ENCODE peak calls at places on chromosomes 6 and 20, in four cellular contexts. Y, X, S and H are unnamed samples.

GRCh38 chr6:112086744-112087135 is 542 bp downstream of the TUBE1 start:
- DNase-seq in S (no peak), Y (no peak), X (peak), H (no peak)

GRCh38 chr20:51797357-51798025 is 4.8 kb downstream of the SALL4 start:
- DNase-seq in X (no peak), S (no peak), Y (peak), H (no peak)

GRCh38 chr20:50415516-50416268 is 94.5 kb upstream of the PTPN1 start:
- DNase-seq in S (peak), X (no peak), Y (peak), H (no peak)

GRCh38 chr6:118719351-118720124 is 68.1 kb upstream of the CEP85L start:
- DNase-seq in Y (no peak), X (peak), S (peak), H (no peak)

GRCh38 chr6:126268087-126268486 is 71.8 kb upstream of the CENPW start:
- DNase-seq in Y (peak), S (no peak), X (peak), H (no peak)

GRCh38 chr6:35931120-35931561 is 10.2 kb upstream of the SRPK1 start:
- DNase-seq in S (no peak), Y (peak), X (no peak), H (no peak)

GRCh38 chr6:128630213-128630612 is 109.8 kb upstream of the PTPRK start:
- DNase-seq in X (no peak), S (no peak), Y (no peak), H (no peak)

GRCh38 chr6:146965110-146965689 is 239.0 kb upstream of the STXBP5 start:
- DNase-seq in S (no peak), X (no peak), Y (peak), H (no peak)

GRCh38 chr6:43263314-43264178 is 20.3 kb downstream of the TTBK1 start:
- DNase-seq in Y (peak), S (peak), X (peak), H (peak)

GRCh38 chr20:14790771-14791517 is 453.5 kb upstream of the FLRT3 start:
- DNase-seq in Y (no peak), X (no peak), S (no peak), H (no peak)

GRCh38 chr20:34938466-34939163 is 17.0 kb downstream of the GSS start:
- DNase-seq in Y (no peak), S (peak), X (no peak), H (no peak)

GRCh38 chr6:148223424-148223842 is 119.2 kb upstream of the SASH1 start:
- DNase-seq in S (no peak), X (no peak), Y (no peak), H (no peak)

GRCh38 chr6:21749754-21750153 is 156.2 kb downstream of the SOX4 start:
- DNase-seq in S (no peak), Y (no peak), X (no peak), H (no peak)

GRCh38 chr20:57659131-57659788 is 39.0 kb upstream of the ZBP1 start:
- DNase-seq in Y (no peak), S (peak), X (no peak), H (no peak)

GRCh38 chr6:136499370-136499769 is 50.9 kb downstream of the MAP7 start:
- DNase-seq in S (no peak), X (no peak), Y (no peak), H (no peak)

GRCh38 chr20:431012-431904 is 23.2 kb downstream of the RBCK1 start:
- DNase-seq in Y (peak), S (peak), X (peak), H (no peak)

GRCh38 chr6:124002377-124003081 is 198.9 kb downstream of the NKAIN2 start:
- DNase-seq in S (no peak), X (no peak), Y (no peak), H (no peak)

DNA sequence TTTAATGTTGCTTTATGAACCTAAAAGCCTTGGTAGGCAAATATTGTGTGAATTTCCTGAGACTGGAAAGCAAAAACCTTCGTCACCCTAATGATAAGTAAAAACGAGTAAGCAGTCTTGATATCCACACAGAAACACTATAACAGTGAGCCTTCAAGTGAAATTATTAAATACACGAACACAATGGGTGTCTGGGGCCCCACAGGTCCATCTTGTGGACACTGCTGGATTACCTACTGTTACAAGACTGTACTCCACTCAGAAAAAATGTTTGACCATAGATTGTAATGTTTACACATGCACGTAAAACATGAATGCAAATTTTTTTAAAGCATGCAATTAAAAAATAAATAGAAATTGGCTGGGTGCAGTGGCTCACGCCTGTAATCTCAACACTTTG is 466.9 kb downstream of the CD83 start:
- DNase-seq in Y (no peak), S (no peak), X (no peak), H (no peak)
- TF ChIP-seq CTCF in Y (no peak), S (no peak), X (no peak), H (no peak)

GRCh38 chr6:89520730-89521129 is 87.8 kb downstream of the ANKRD6 start:
- DNase-seq in S (no peak), Y (no peak), X (no peak), H (no peak)
- TF ChIP-seq CTCF in S (no peak), Y (no peak), X (no peak), H (no peak)

GRCh38 chr20:55095745-55096450 is 620.5 kb downstream of the DOK5 start:
- DNase-seq in X (no peak), S (no peak), Y (no peak), H (no peak)
- TF ChIP-seq CTCF in X (no peak), S (no peak), Y (no peak), H (no peak)

DNA sequence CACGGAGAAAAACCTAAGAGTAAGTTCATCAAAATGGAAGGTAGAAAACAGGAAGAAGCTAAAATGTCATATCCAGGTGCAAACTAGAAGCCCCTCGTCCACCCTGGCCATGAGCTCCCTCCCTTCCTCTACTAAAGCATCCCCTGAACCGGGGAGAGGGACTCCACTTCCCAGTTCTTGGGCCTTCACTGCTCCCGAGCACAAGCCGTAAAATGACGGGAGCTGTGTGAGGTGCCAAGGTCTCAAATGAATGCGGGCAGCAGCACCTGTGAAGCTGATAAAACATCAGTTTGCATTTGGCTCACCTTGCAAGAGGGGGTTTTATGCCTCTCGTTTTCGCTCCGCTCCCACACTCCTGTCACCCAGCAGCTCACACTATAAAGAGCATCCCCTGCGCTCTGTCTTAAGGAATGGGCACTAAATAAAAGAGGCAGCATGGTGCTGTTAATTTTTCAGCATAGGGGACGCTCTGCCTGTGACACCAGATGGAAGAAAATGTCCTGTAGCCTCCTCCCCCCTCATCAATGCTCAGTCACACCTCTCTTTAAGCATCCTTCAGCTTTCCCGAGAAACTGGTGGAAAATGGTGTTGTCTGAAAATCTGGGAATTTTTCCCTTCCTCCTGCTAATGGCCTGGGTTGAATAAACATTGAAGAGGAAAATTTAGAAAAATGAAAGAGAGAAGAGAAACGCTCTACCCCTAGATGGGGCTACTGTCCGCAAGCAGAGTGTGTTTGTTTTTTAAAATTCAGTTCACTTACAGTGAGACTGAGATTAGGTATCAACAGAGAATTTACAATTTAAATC is 563.0 kb upstream of the AGPAT4 start:
- DNase-seq in X (no peak), Y (no peak), S (no peak), H (no peak)
- TF ChIP-seq CTCF in X (no peak), Y (peak), S (no peak), H (no peak)

GRCh38 chr6:11044712-11045167 is 635 bp upstream of the ELOVL2 start:
- DNase-seq in Y (no peak), S (no peak), X (no peak), H (no peak)
- TF ChIP-seq CTCF in Y (no peak), S (no peak), X (no peak), H (no peak)

DNA sequence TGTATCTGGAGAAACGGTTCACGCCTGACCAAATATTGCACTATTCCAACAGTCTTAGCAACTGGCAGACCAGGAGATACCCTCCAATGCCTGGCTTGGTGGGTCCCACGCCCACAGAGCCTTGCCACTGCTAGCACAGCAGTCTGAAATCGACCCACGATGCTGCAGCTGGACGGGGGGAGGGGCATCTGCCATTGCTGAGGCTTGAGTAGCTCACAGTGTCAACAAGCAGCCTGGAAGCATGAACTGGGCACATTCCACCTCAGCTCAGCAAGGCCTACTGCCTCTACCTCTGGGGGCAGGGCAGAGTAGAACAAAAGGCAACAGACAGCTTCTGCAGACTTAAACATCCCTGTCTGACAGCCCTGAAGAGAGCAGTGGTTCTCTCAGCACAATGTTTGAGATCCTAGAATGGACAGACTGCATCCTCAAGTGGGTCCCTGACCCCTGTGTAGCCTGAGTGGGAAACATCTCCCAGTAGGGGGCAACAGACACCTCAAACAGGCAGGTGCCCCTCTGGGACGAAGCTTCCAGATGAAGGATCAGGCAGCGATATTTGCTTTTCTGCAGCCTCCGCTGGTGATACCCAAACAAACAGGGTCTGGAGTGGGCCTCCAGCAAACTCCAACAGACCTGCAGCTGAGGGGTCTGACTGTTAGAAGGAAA is 90.0 kb upstream of the ECI2 start:
- DNase-seq in X (no peak), S (no peak), Y (peak), H (no peak)
- TF ChIP-seq CTCF in X (no peak), S (no peak), Y (peak), H (no peak)